ENCODE peak calls at places on chromosomes 1 and 21, in five cellular contexts. One of them, this sample, is unnamed.

GRCh38 chr1:217343907-217344306 is 287.0 kb downstream of the GPATCH2 start:
- DNase-seq in aorta: no peak
- DNase-seq in NCI-H2171 treated with DMSO at 0.1 percent for 48 hours: peak
- DNase-seq in NCI-H69: peak
- DNase-seq in GM12892: no peak
- DNase-seq in this sample: no peak

GRCh38 chr1:83115785-83116184 is 883.1 kb downstream of the TTLL7 start:
- DNase-seq in aorta: no peak
- DNase-seq in NCI-H2171 treated with DMSO at 0.1 percent for 48 hours: no peak
- DNase-seq in NCI-H69: no peak
- DNase-seq in GM12892: no peak
- DNase-seq in this sample: no peak

GRCh38 chr1:22749919-22750670 is 39.5 kb downstream of the EPHB2 start:
- DNase-seq in aorta: peak
- DNase-seq in NCI-H2171 treated with DMSO at 0.1 percent for 48 hours: peak
- DNase-seq in NCI-H69: peak
- DNase-seq in GM12892: no peak
- DNase-seq in this sample: no peak

GRCh38 chr1:91803847-91804545 is 82.0 kb downstream of the TGFBR3 start:
- DNase-seq in aorta: no peak
- DNase-seq in NCI-H2171 treated with DMSO at 0.1 percent for 48 hours: no peak
- DNase-seq in NCI-H69: peak
- DNase-seq in GM12892: peak
- DNase-seq in this sample: peak

GRCh38 chr1:13832100-13832499 is 132.1 kb downstream of the PRDM2 start:
- DNase-seq in aorta: no peak
- DNase-seq in NCI-H2171 treated with DMSO at 0.1 percent for 48 hours: no peak
- DNase-seq in NCI-H69: no peak
- DNase-seq in GM12892: no peak
- DNase-seq in this sample: no peak

GRCh38 chr1:153956997-153957715 is 1.3 kb downstream of the CRTC2 start:
- DNase-seq in aorta: no peak
- DNase-seq in NCI-H2171 treated with DMSO at 0.1 percent for 48 hours: no peak
- DNase-seq in NCI-H69: no peak
- DNase-seq in GM12892: no peak
- DNase-seq in this sample: no peak

GRCh38 chr1:33219886-33220661 is 36.2 kb upstream of the ZNF362 start:
- DNase-seq in aorta: no peak
- DNase-seq in NCI-H2171 treated with DMSO at 0.1 percent for 48 hours: no peak
- DNase-seq in NCI-H69: peak
- DNase-seq in GM12892: no peak
- DNase-seq in this sample: no peak

GRCh38 chr1:159204071-159204790 is 444 bp upstream of the ACKR1 start:
- DNase-seq in aorta: no peak
- DNase-seq in NCI-H2171 treated with DMSO at 0.1 percent for 48 hours: no peak
- DNase-seq in NCI-H69: no peak
- DNase-seq in GM12892: no peak
- DNase-seq in this sample: no peak

GRCh38 chr1:68016364-68016763 is 34.1 kb downstream of the DIRAS3 start:
- DNase-seq in aorta: no peak
- DNase-seq in NCI-H2171 treated with DMSO at 0.1 percent for 48 hours: no peak
- DNase-seq in NCI-H69: no peak
- DNase-seq in GM12892: no peak
- DNase-seq in this sample: no peak

GRCh38 chr21:35265170-35265877 is 216.2 kb upstream of the RUNX1 start:
- DNase-seq in aorta: no peak
- DNase-seq in NCI-H2171 treated with DMSO at 0.1 percent for 48 hours: no peak
- DNase-seq in NCI-H69: no peak
- DNase-seq in GM12892: no peak
- DNase-seq in this sample: no peak

GRCh38 chr1:29084196-29084521 is 39.5 kb downstream of the TMEM200B start:
- DNase-seq in aorta: no peak
- DNase-seq in NCI-H2171 treated with DMSO at 0.1 percent for 48 hours: no peak
- DNase-seq in NCI-H69: no peak
- DNase-seq in GM12892: no peak
- DNase-seq in this sample: no peak

GRCh38 chr1:184621262-184621661 is 133.4 kb downstream of the EDEM3 start:
- DNase-seq in aorta: no peak
- DNase-seq in NCI-H2171 treated with DMSO at 0.1 percent for 48 hours: no peak
- DNase-seq in NCI-H69: peak
- DNase-seq in GM12892: no peak
- DNase-seq in this sample: no peak

GRCh38 chr1:6278263-6278662 is 17.4 kb upstream of the GPR153 start:
- DNase-seq in aorta: no peak
- DNase-seq in NCI-H2171 treated with DMSO at 0.1 percent for 48 hours: peak
- DNase-seq in NCI-H69: no peak
- DNase-seq in GM12892: no peak
- DNase-seq in this sample: no peak

GRCh38 chr1:40414331-40414730 is 35.9 kb upstream of the ZFP69B start:
- DNase-seq in aorta: no peak
- DNase-seq in NCI-H2171 treated with DMSO at 0.1 percent for 48 hours: no peak
- DNase-seq in NCI-H69: no peak
- DNase-seq in GM12892: no peak
- DNase-seq in this sample: no peak

GRCh38 chr21:21624674-21625073 is 626.5 kb downstream of the NCAM2 start:
- DNase-seq in aorta: no peak
- DNase-seq in NCI-H2171 treated with DMSO at 0.1 percent for 48 hours: no peak
- DNase-seq in NCI-H69: no peak
- DNase-seq in GM12892: no peak
- DNase-seq in this sample: no peak

GRCh38 chr1:238752332-238752731 is 634.0 kb upstream of the CHRM3 start:
- DNase-seq in aorta: no peak
- DNase-seq in NCI-H2171 treated with DMSO at 0.1 percent for 48 hours: no peak
- DNase-seq in NCI-H69: no peak
- DNase-seq in GM12892: no peak
- DNase-seq in this sample: no peak

GRCh38 chr1:111219466-111220286 is 7.8 kb upstream of the CHI3L2 start:
- DNase-seq in aorta: no peak
- DNase-seq in NCI-H2171 treated with DMSO at 0.1 percent for 48 hours: no peak
- DNase-seq in NCI-H69: no peak
- DNase-seq in GM12892: no peak
- DNase-seq in this sample: peak

GRCh38 chr1:29033829-29034466 is 89.8 kb downstream of the TMEM200B start:
- DNase-seq in aorta: no peak
- DNase-seq in NCI-H2171 treated with DMSO at 0.1 percent for 48 hours: peak
- DNase-seq in NCI-H69: peak
- DNase-seq in GM12892: peak
- DNase-seq in this sample: no peak

GRCh38 chr1:67612690-67613322 is 72.2 kb upstream of the GADD45A start:
- DNase-seq in aorta: peak
- DNase-seq in NCI-H2171 treated with DMSO at 0.1 percent for 48 hours: no peak
- DNase-seq in NCI-H69: no peak
- DNase-seq in GM12892: no peak
- DNase-seq in this sample: no peak

GRCh38 chr1:172286629-172287076 is 133.8 kb upstream of the C1orf105 start:
- DNase-seq in aorta: peak
- DNase-seq in NCI-H2171 treated with DMSO at 0.1 percent for 48 hours: no peak
- DNase-seq in NCI-H69: peak
- DNase-seq in GM12892: no peak
- DNase-seq in this sample: no peak

GRCh38 chr1:51044834-51045233 is 57.2 kb upstream of the C1orf185 start:
- DNase-seq in aorta: no peak
- DNase-seq in NCI-H2171 treated with DMSO at 0.1 percent for 48 hours: no peak
- DNase-seq in NCI-H69: peak
- DNase-seq in GM12892: no peak
- DNase-seq in this sample: no peak

GRCh38 chr1:32508751-32509140 is 30.5 kb upstream of the ZBTB8A start:
- DNase-seq in aorta: no peak
- DNase-seq in NCI-H2171 treated with DMSO at 0.1 percent for 48 hours: no peak
- DNase-seq in NCI-H69: no peak
- DNase-seq in GM12892: no peak
- DNase-seq in this sample: no peak

GRCh38 chr21:38753114-38754100 is 52.3 kb upstream of the ETS2 start:
- DNase-seq in aorta: no peak
- DNase-seq in NCI-H2171 treated with DMSO at 0.1 percent for 48 hours: no peak
- DNase-seq in NCI-H69: no peak
- DNase-seq in GM12892: no peak
- DNase-seq in this sample: no peak

This sample was measured in NK-92 treated with Interleukin-12 subunit alpha and Interleukin-12 subunit beta, amount 100 ng/mL, for 24 hours.